ENCODE peak calls at places on chromosomes 4 and X, in ten cellular contexts. Y is A172; T is stimulated activated CD4-positive, alpha-beta T cell treated with anti-CD3 and anti-CD28 coated beads, Interleukin-1b, Interleukin-23, amount 100 ng/mL, for 48 hours; V is NCI-H1694; R is dermis blood vessel endothelial cell; H is LoVo; J is activated naive CD4-positive, alpha-beta T cell treated with anti-CD3 and anti-CD28 coated beads for 36 hours; K is breast epithelium; C is neuronal stem cell; A is CD8-positive, alpha-beta memory T cell. D is an unnamed sample.

GRCh38 chrX:149152941-149153340 is 352.2 kb downstream of the IDS start:
- DNase-seq in T (no peak), K (no peak), C (no peak), A (no peak), R (no peak), V (no peak), H (no peak), Y (peak), J (no peak), D (no peak)

GRCh38 chr4:66926687-66927086 is 618.6 kb downstream of the CENPC start:
- DNase-seq in A (no peak), C (no peak), R (no peak), K (no peak), T (no peak), V (no peak), J (no peak), H (no peak), Y (no peak), D (no peak)

GRCh38 chr4:34318773-34319172 is 1925.5 kb downstream of the ARAP2 start:
- DNase-seq in R (no peak), A (no peak), Y (no peak), C (no peak), T (no peak), J (no peak), H (no peak), K (no peak), V (no peak), D (no peak)

GRCh38 chr4:67721770-67722597 is 21.0 kb upstream of the UBA6 start:
- DNase-seq in Y (peak), H (peak), V (no peak), A (no peak), C (no peak), K (no peak), J (no peak), T (no peak), R (peak), D (no peak)

GRCh38 chrX:115560211-115560977 is 580 bp upstream of the PLS3 start:
- DNase-seq in J (no peak), T (no peak), R (peak), A (no peak), Y (peak), H (peak), V (no peak), K (no peak), C (no peak), D (no peak)

GRCh38 chrX:79270401-79270800 is 96.7 kb downstream of the ITM2A start:
- DNase-seq in R (peak), Y (no peak), H (no peak), V (no peak), K (no peak), C (peak), T (peak), J (peak), A (peak), D (no peak)

GRCh38 chr4:54487491-54487890 is 170.3 kb upstream of the KIT start:
- DNase-seq in H (no peak), K (no peak), V (no peak), R (no peak), C (no peak), Y (peak), T (no peak), J (no peak), A (no peak), D (no peak)

GRCh38 chr4:3266076-3266475 is 17.1 kb downstream of the MSANTD1 start:
- DNase-seq in C (no peak), K (peak), J (peak), T (no peak), R (no peak), A (no peak), V (no peak), H (no peak), Y (no peak), D (no peak)

GRCh38 chr4:83248486-83248885 is 36.1 kb downstream of the COQ2 start:
- DNase-seq in R (no peak), H (peak), K (no peak), Y (peak), T (no peak), A (no peak), V (no peak), J (no peak), C (no peak), D (no peak)

GRCh38 chrX:54891573-54891972 is 29.1 kb upstream of the TRO start:
- DNase-seq in H (peak), R (peak), T (peak), J (peak), V (peak), K (no peak), C (peak), A (peak), Y (peak), D (peak)

GRCh38 chr4:111213520-111213919 is 590.6 kb upstream of the PITX2 start:
- DNase-seq in T (no peak), R (no peak), J (no peak), A (no peak), C (no peak), K (no peak), Y (no peak), V (no peak), H (peak), D (peak)

GRCh38 chr4:24645765-24646550 is 61.6 kb upstream of the DHX15 start:
- DNase-seq in J (no peak), K (no peak), V (no peak), A (no peak), T (no peak), Y (no peak), H (no peak), C (no peak), R (no peak), D (no peak)

GRCh38 chrX:87397103-87397886 is 120.3 kb upstream of the KLHL4 start:
- DNase-seq in C (no peak), A (no peak), T (no peak), V (no peak), Y (no peak), J (no peak), R (no peak), K (no peak), H (no peak), D (no peak)

GRCh38 chr4:26912069-26912468 is 51.4 kb downstream of the STIM2 start:
- DNase-seq in T (no peak), V (no peak), R (no peak), A (no peak), J (no peak), H (no peak), Y (no peak), K (no peak), C (no peak), D (no peak)